ENCODE peak calls at places on chromosomes 3 and 15, in nine cellular contexts. L, P, Z, H, O, Q, W, N and U are unnamed samples.
A peak's percentile ranks its signal among the peaks of the same experiment; 100 is the strongest.

GRCh38 chr3:45682311-45682710 is 6.9 kb upstream of the SACM1L start:
- DNase-seq in O (no peak), P (no peak), H (no peak), L (no peak), W (no peak), Z (no peak), Q (no peak), N (no peak), U (no peak)

GRCh38 chr3:120524171-120524923 is 71.8 kb upstream of the NDUFB4 start:
- DNase-seq in N (peak; percentile 74), Z (no peak), O (no peak), W (peak; percentile 69), P (peak; percentile 78), H (peak; percentile 16), Q (peak; percentile 71), L (peak; percentile 18), U (no peak)

GRCh38 chr3:13263770-13264467 is 156.2 kb downstream of the NUP210 start:
- DNase-seq in Z (no peak), L (no peak), Q (no peak), N (no peak), H (no peak), W (no peak), O (no peak), P (no peak), U (no peak)

GRCh38 chr3:15426579-15427118 is 695 bp downstream of the METTL6 start:
- DNase-seq in O (no peak), N (peak; percentile 3), Z (no peak), W (no peak), H (no peak), Q (no peak), P (no peak), L (no peak), U (peak; percentile 7)

GRCh38 chr3:175432338-175433025 is 573.3 kb downstream of the NAALADL2 start:
- DNase-seq in P (peak; percentile 12), L (peak; percentile 70), O (no peak), H (peak; percentile 58), N (peak; percentile 40), W (peak; percentile 83), Q (peak; percentile 78), Z (no peak), U (no peak)

GRCh38 chr3:63295356-63295755 is 17.2 kb downstream of the SYNPR start:
- DNase-seq in Q (no peak), L (no peak), Z (no peak), P (no peak), O (no peak), W (no peak), H (no peak), N (no peak), U (no peak)

GRCh38 chr3:88057650-88058321 is 1.0 kb downstream of the CGGBP1 start:
- DNase-seq in N (peak; percentile 49), H (peak; percentile 50), W (peak; percentile 54), O (peak; percentile 12), Z (no peak), P (peak; percentile 15), Q (peak; percentile 27), L (no peak), U (no peak)

GRCh38 chr15:93060336-93061248 is 28.4 kb downstream of the RGMA start:
- DNase-seq in N (no peak), P (no peak), L (no peak), Z (no peak), H (no peak), O (no peak), Q (no peak), W (no peak), U (no peak)

GRCh38 chr15:70357453-70357852 is 259.7 kb upstream of the TLE3 start:
- DNase-seq in N (no peak), Z (no peak), W (no peak), H (no peak), P (no peak), L (no peak), O (no peak), Q (no peak), U (no peak)

GRCh38 chr15:40136470-40136869 is 24.4 kb upstream of the BUB1B start:
- DNase-seq in H (no peak), W (no peak), N (no peak), Z (no peak), L (no peak), O (no peak), P (no peak), Q (no peak), U (no peak)

GRCh38 chr15:73763893-73764292 is 10.7 kb upstream of the INSYN1 start:
- DNase-seq in O (no peak), Q (no peak), P (no peak), H (no peak), L (no peak), N (no peak), Z (no peak), W (no peak), U (no peak)

GRCh38 chr15:90142216-90143175 is 40.2 kb upstream of the IDH2 start:
- DNase-seq in O (no peak), L (no peak), H (no peak), P (no peak), W (no peak), Q (no peak), Z (no peak), N (no peak), U (no peak)

GRCh38 chr15:62940755-62941361 is 101.7 kb upstream of the TPM1 start:
- DNase-seq in L (peak; percentile 89), Q (peak; percentile 98), H (peak; percentile 97), O (no peak), N (peak; percentile 95), Z (peak; percentile 75), P (peak; percentile 95), W (peak; percentile 88), U (peak; percentile 79)

GRCh38 chr3:107545680-107546120 is 22.9 kb downstream of the BBX start:
- DNase-seq in W (peak; percentile 14), Q (peak; percentile 62), N (peak; percentile 28), O (no peak), Z (no peak), H (peak; percentile 65), L (peak; percentile 31), P (no peak), U (no peak)

DNA sequence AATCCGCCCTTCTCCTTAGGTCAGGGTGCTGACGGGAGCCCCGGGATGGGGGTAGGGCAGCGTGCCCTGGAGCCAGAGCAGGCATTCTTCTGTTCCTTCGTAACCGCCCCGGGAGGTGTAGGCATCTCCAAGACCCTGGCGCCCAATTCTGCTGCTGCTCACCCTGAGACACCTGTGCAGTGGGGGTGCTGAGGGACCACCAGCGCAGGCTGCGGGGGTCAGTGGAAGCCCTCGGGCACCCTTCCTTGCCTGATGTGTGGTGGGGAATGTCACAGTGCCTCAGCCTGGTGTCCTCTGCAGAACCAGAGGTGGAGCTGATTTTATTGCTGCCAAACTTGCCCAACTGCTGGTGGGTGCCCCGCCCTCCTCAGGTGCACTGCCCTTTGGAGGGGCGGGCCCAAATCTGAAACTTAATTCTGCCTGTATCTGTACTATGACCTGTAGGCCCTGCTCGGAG is 7.3 kb downstream of the CSK start:
- DNase-seq in L (no peak), W (no peak), P (no peak), N (no peak), O (peak; percentile 93), Z (no peak), Q (no peak), H (no peak), U (no peak)
- H3K4me3 ChIP-seq in L (no peak overlapping the region), W (no peak overlapping the region), P (no peak overlapping the region), N (no peak overlapping the region), O (no peak overlapping the region), Z (no peak overlapping the region), Q (no peak overlapping the region), H (no peak overlapping the region), U (no peak overlapping the region)

GRCh38 chr15:78265752-78266224 is 1.4 kb downstream of the DNAJA4 start:
- DNase-seq in W (peak; percentile 11), L (no peak), H (peak; percentile 70), P (peak; percentile 93), Z (no peak), Q (peak; percentile 86), O (no peak), N (peak; percentile 57), U (peak; percentile 47)

GRCh38 chr15:78265137-78265460 is 737 bp downstream of the DNAJA4 start:
- DNase-seq in L (no peak), W (no peak), H (no peak), O (no peak), Z (no peak), P (no peak), Q (no peak), N (no peak), U (no peak)

GRCh38 chr15:78263351-78263781 is 996 bp upstream of the DNAJA4 start:
- DNase-seq in H (no peak), P (no peak), N (no peak), Z (no peak), L (no peak), O (no peak), Q (no peak), W (no peak), U (no peak)

GRCh38 chr15:78263907-78264303 is 457 bp upstream of the DNAJA4 start:
- DNase-seq in W (no peak), L (no peak), P (no peak), Z (no peak), Q (no peak), O (peak; percentile 35), N (no peak), H (no peak), U (no peak)

DNA sequence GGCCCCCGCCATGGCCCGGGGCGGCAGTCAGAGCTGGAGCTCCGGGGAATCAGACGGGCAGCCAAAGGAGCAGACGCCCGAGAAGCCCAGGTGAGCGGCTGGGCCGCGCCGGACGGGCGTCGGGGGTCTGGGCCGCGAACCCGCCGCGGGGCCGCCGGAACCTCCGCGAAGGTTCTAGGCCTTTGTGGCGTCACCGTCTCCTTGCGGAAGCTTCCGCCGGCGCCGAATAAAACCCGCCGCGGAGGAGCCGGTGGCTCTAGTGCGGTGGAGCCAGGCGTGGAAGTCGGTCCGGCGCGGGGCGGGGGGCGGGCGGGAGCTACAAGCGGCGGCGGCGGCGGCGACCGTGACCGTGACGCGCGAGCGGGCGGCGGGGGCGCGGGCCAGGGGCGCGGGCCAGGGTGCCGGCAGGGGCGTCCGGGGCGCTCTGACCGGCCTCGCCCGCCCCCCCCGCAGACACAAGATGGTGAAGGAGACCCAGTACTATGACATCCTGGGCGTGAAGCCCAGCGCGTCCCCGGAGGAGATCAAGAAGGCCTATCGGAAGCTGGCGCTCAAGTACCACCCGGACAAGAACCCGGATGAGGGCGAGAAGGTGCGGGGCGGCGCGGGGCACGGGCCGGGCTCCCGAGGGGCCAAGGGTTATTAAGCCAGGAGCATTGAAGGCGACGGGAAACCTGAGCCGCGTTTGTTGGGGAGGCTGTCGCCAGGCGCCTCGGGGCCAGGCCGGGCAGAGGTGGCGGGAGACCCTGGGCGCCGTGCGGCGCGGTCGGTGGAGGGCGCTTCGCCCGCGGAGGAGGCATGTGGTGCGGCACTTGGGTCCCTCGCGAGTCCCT is at the start of gene DNAJA4:
- DNase-seq in Z (no peak), O (peak; percentile 54), N (peak; percentile 32), P (no peak), L (no peak), W (peak; percentile 71), H (peak; percentile 8), Q (peak; percentile 46), U (no peak)
- H3K4me3 ChIP-seq in Z (no peak within 1 kb of the TSS), O (peak within 1 kb of the TSS; percentile 79), N (peak within 1 kb of the TSS; percentile 55), P (peak within 1 kb of the TSS; percentile 54), L (peak within 1 kb of the TSS; percentile 49), W (no peak within 1 kb of the TSS), H (peak within 1 kb of the TSS; percentile 45), Q (peak within 1 kb of the TSS; percentile 27), U (no peak within 1 kb of the TSS)

GRCh38 chr3:69865920-69866679 is 126.8 kb downstream of the MITF start:
- DNase-seq in N (no peak), Z (no peak), W (peak; percentile 3), H (no peak), Q (no peak), O (peak; percentile 4), L (no peak), P (peak; percentile 63), U (no peak)
- H3K4me3 ChIP-seq in N (no peak overlapping the region), Z (peak overlapping the region; percentile 45), W (peak overlapping the region; percentile 52), H (no peak overlapping the region), Q (peak overlapping the region; percentile 32), O (no peak overlapping the region), L (no peak overlapping the region), P (peak overlapping the region; percentile 32), U (no peak overlapping the region)

GRCh38 chr15:53197426-53197839 is 407.3 kb upstream of the ONECUT1 start:
- DNase-seq in O (peak; percentile 53), P (peak; percentile 35), W (peak; percentile 51), L (peak; percentile 1), Z (peak; percentile 69), H (peak; percentile 19), N (peak; percentile 57), Q (peak; percentile 32), U (peak; percentile 63)
- H3K4me3 ChIP-seq in O (no peak overlapping the region), P (no peak overlapping the region), W (no peak overlapping the region), L (no peak overlapping the region), Z (peak overlapping the region; percentile 31), H (no peak overlapping the region), N (no peak overlapping the region), Q (no peak overlapping the region), U (no peak overlapping the region)